ENCODE peak calls at places on chromosomes 1 and 21, in nine cellular contexts. G is H54, J is lower leg skin, W is IMR-90, O is GM12891, I is A549, N is spleen, M is heart left ventricle, K is GM12892. Q is an unnamed sample.

GRCh38 chr1:59570524-59570923 is 244.2 kb upstream of the HOOK1 start:
- DNase-seq in G (no peak), J (no peak), W (peak; percentile 43), O (no peak), I (no peak), N (no peak), M (no peak), K (no peak), Q (no peak)

GRCh38 chr1:80171101-80171500 is 1164.6 kb upstream of the ADGRL4 start:
- DNase-seq in G (no peak), J (no peak), W (no peak), O (no peak), I (no peak), N (no peak), M (peak; percentile 7), K (no peak), Q (no peak)

GRCh38 chr1:38500891-38501290 is 358.7 kb downstream of the RRAGC start:
- DNase-seq in G (no peak), J (no peak), W (no peak), O (no peak), I (no peak), N (no peak), M (no peak), K (no peak), Q (no peak)

GRCh38 chr21:40210251-40210650 is 343.0 kb downstream of the PCP4 start:
- DNase-seq in G (no peak), J (no peak), W (no peak), O (no peak), I (no peak), N (no peak), M (no peak), K (no peak), Q (no peak)

GRCh38 chr21:41883582-41883981 is 4.4 kb upstream of the PRDM15 start:
- DNase-seq in G (no peak), J (no peak), W (peak; percentile 12), O (no peak), I (no peak), N (peak; percentile 28), M (no peak), K (no peak), Q (no peak)

GRCh38 chr1:237386362-237387143 is 344.6 kb downstream of the RYR2 start:
- DNase-seq in G (no peak), J (no peak), W (peak; percentile 32), O (no peak), I (peak; percentile 26), N (no peak), M (no peak), K (no peak), Q (no peak)

GRCh38 chr21:28142692-28143091 is 850.0 kb downstream of the LTN1 start:
- DNase-seq in G (no peak), J (no peak), W (peak; percentile 91), O (no peak), I (no peak), N (no peak), M (no peak), K (no peak), Q (no peak)

GRCh38 chr1:100969336-100969735 is 56.2 kb downstream of the DPH5 start:
- DNase-seq in G (no peak), J (no peak), W (no peak), O (no peak), I (no peak), N (no peak), M (no peak), K (no peak), Q (no peak)

GRCh38 chr21:18545908-18546307 is 142.3 kb upstream of the TMPRSS15 start:
- DNase-seq in G (no peak), J (no peak), W (no peak), O (no peak), I (no peak), N (no peak), M (no peak), K (no peak), Q (no peak)

GRCh38 chr21:28445081-28445830 is 547.4 kb downstream of the LTN1 start:
- DNase-seq in G (no peak), J (no peak), W (peak; percentile 91), O (no peak), I (no peak), N (no peak), M (no peak), K (no peak), Q (no peak)

GRCh38 chr1:198486903-198487302 is 53.6 kb downstream of the ATP6V1G3 start:
- DNase-seq in G (no peak), J (no peak), W (no peak), O (no peak), I (no peak), N (no peak), M (no peak), K (no peak), Q (no peak)

GRCh38 chr21:28342229-28342810 is 650.4 kb downstream of the LTN1 start:
- DNase-seq in G (no peak), J (no peak), W (no peak), O (no peak), I (no peak), N (no peak), M (no peak), K (no peak), Q (no peak)

GRCh38 chr21:14541840-14542495 is 4.1 kb downstream of the SAMSN1 start:
- DNase-seq in G (no peak), J (no peak), W (no peak), O (no peak), I (no peak), N (peak; percentile 79), M (no peak), K (no peak), Q (no peak)

GRCh38 chr1:241532864-241533263 is 686 bp downstream of the KMO start:
- DNase-seq in G (no peak), J (no peak), W (no peak), O (no peak), I (no peak), N (peak; percentile 85), M (no peak), K (no peak), Q (no peak)

GRCh38 chr21:36949171-36950141 is 17.0 kb downstream of the HLCS start:
- DNase-seq in G (no peak), J (no peak), W (no peak), O (no peak), I (no peak), N (no peak), M (no peak), K (no peak), Q (no peak)

GRCh38 chr1:181503130-181503810 is 20.0 kb downstream of the CACNA1E start:
- DNase-seq in G (no peak), J (no peak), W (peak; percentile 2), O (no peak), I (no peak), N (no peak), M (peak; percentile 11), K (no peak), Q (no peak)

GRCh38 chr1:226738995-226739695 is at the start of gene ITPKB:
- DNase-seq in G (peak; percentile 40), J (peak; percentile 93), W (peak; percentile 65), O (no peak), I (peak; percentile 44), N (peak; percentile 90), M (peak; percentile 82), K (no peak), Q (peak; percentile 64)
- TF ChIP-seq POLR2A in G (no peak), J (no peak), W (no peak), O (peak; percentile 24), I (no peak), N (peak; percentile 79), M (peak; percentile 27), K (no peak), Q (no peak)

GRCh38 chr1:58545591-58546519 is 671 bp downstream of the OMA1 start:
- DNase-seq in G (peak; percentile 51), J (peak; percentile 97), W (peak; percentile 67), O (peak; percentile 38), I (peak; percentile 27), N (peak; percentile 97), M (peak; percentile 82), K (peak; percentile 30), Q (peak; percentile 66)
- TF ChIP-seq POLR2A in G (no peak), J (no peak), W (no peak), O (peak; percentile 44), I (no peak), N (peak; percentile 46), M (no peak), K (no peak), Q (peak; percentile 24)

DNA sequence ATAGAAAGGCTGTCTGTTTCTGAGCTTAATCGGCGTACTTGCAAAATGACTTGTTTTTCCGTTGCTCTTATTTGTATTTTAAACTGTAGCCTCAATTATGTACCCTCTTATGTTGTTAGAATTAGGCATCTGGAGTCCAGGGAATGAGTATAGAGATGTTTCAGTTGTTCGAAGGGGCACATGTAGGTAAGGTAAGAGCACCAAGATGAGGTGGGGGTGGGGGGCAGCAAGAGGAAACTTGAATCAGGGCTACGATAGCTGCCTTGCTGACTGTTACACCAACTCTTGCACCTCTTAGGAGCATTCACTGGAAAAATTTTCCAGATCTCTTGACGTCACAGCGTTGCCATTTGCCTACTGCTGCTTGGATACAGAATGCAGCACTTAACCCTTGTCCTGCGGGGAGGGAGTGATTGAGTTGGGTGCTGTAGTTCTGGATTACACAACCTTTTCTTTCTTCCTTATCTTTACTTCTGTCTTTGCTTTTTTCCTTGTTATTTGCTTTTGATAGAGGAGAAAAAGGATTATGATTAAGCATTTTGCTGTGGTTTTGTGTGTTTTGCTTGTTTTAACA is 3.2 kb downstream of the ATP1B1 start:
- DNase-seq in G (peak; percentile 55), J (no peak), W (peak; percentile 92), O (no peak), I (peak; percentile 96), N (no peak), M (peak; percentile 49), K (no peak), Q (no peak)
- TF ChIP-seq POLR2A in G (no peak), J (no peak), W (peak; percentile 48), O (no peak), I (no peak), N (no peak), M (peak; percentile 64), K (no peak), Q (no peak)

GRCh38 chr1:150578278-150579109 is 916 bp downstream of the MCL1 start:
- DNase-seq in G (no peak), J (no peak), W (peak; percentile 91), O (no peak), I (peak; percentile 67), N (peak; percentile 91), M (peak; percentile 82), K (no peak), Q (peak; percentile 80)
- TF ChIP-seq POLR2A in G (no peak), J (no peak), W (no peak), O (peak; percentile 26), I (no peak), N (peak; percentile 55), M (peak; percentile 45), K (peak; percentile 36), Q (peak; percentile 16)

Q was measured in tibial nerve.